ENCODE peak calls at places on chromosomes 11 and 22, in eight cellular contexts. One of them, this sample, is unnamed.

GRCh38 chr22:29385748-29386147 is 2.6 kb downstream of the AP1B1 start:
- DNase-seq in iris pigment epithelial cell: no peak
- DNase-seq in brain microvascular endothelial cell: no peak
- DNase-seq in fibroblast of villous mesenchyme: no peak
- DNase-seq in stimulated activated CD8-positive, alpha-beta memory T cell treated with anti-CD3 and anti-CD28 coated beads, Interleukin-15, amount 100 ng/mL, for 48 hours: no peak
- DNase-seq in kidney: no peak
- DNase-seq in HFFc6: no peak
- DNase-seq in activated T-helper 1 cell treated with Interleukin-2 at 50 U/mL for 16 hours: no peak
- DNase-seq in this sample: no peak

GRCh38 chr11:721913-722811 is 16.1 kb downstream of the EPS8L2 start:
- DNase-seq in iris pigment epithelial cell: no peak
- DNase-seq in brain microvascular endothelial cell: no peak
- DNase-seq in fibroblast of villous mesenchyme: no peak
- DNase-seq in stimulated activated CD8-positive, alpha-beta memory T cell treated with anti-CD3 and anti-CD28 coated beads, Interleukin-15, amount 100 ng/mL, for 48 hours: no peak
- DNase-seq in kidney: no peak
- DNase-seq in HFFc6: no peak
- DNase-seq in activated T-helper 1 cell treated with Interleukin-2 at 50 U/mL for 16 hours: peak; percentile 32
- DNase-seq in this sample: no peak

GRCh38 chr11:64157987-64158386 is 7.9 kb downstream of the MACROD1 start:
- DNase-seq in iris pigment epithelial cell: no peak
- DNase-seq in brain microvascular endothelial cell: no peak
- DNase-seq in fibroblast of villous mesenchyme: no peak
- DNase-seq in stimulated activated CD8-positive, alpha-beta memory T cell treated with anti-CD3 and anti-CD28 coated beads, Interleukin-15, amount 100 ng/mL, for 48 hours: no peak
- DNase-seq in kidney: no peak
- DNase-seq in HFFc6: no peak
- DNase-seq in activated T-helper 1 cell treated with Interleukin-2 at 50 U/mL for 16 hours: no peak
- DNase-seq in this sample: no peak

GRCh38 chr11:73085189-73085875 is 56.8 kb downstream of the FCHSD2 start:
- DNase-seq in iris pigment epithelial cell: peak; percentile 58
- DNase-seq in brain microvascular endothelial cell: no peak
- DNase-seq in fibroblast of villous mesenchyme: no peak
- DNase-seq in stimulated activated CD8-positive, alpha-beta memory T cell treated with anti-CD3 and anti-CD28 coated beads, Interleukin-15, amount 100 ng/mL, for 48 hours: no peak
- DNase-seq in kidney: no peak
- DNase-seq in HFFc6: peak; percentile 11
- DNase-seq in activated T-helper 1 cell treated with Interleukin-2 at 50 U/mL for 16 hours: no peak
- DNase-seq in this sample: peak; percentile 36

GRCh38 chr11:45959851-45960250 is 37.4 kb downstream of the LARGE2 start:
- DNase-seq in iris pigment epithelial cell: no peak
- DNase-seq in brain microvascular endothelial cell: no peak
- DNase-seq in fibroblast of villous mesenchyme: no peak
- DNase-seq in stimulated activated CD8-positive, alpha-beta memory T cell treated with anti-CD3 and anti-CD28 coated beads, Interleukin-15, amount 100 ng/mL, for 48 hours: no peak
- DNase-seq in kidney: no peak
- DNase-seq in HFFc6: peak; percentile 62
- DNase-seq in activated T-helper 1 cell treated with Interleukin-2 at 50 U/mL for 16 hours: no peak
- DNase-seq in this sample: peak; percentile 65

GRCh38 chr11:77547863-77548551 is 41.7 kb upstream of the AQP11 start:
- DNase-seq in iris pigment epithelial cell: peak; percentile 73
- DNase-seq in brain microvascular endothelial cell: peak; percentile 36
- DNase-seq in fibroblast of villous mesenchyme: peak; percentile 74
- DNase-seq in stimulated activated CD8-positive, alpha-beta memory T cell treated with anti-CD3 and anti-CD28 coated beads, Interleukin-15, amount 100 ng/mL, for 48 hours: no peak
- DNase-seq in kidney: no peak
- DNase-seq in HFFc6: peak; percentile 67
- DNase-seq in activated T-helper 1 cell treated with Interleukin-2 at 50 U/mL for 16 hours: no peak
- DNase-seq in this sample: peak; percentile 86

GRCh38 chr11:17599460-17599925 is 52.4 kb downstream of the OTOG start:
- DNase-seq in iris pigment epithelial cell: no peak
- DNase-seq in brain microvascular endothelial cell: no peak
- DNase-seq in fibroblast of villous mesenchyme: no peak
- DNase-seq in stimulated activated CD8-positive, alpha-beta memory T cell treated with anti-CD3 and anti-CD28 coated beads, Interleukin-15, amount 100 ng/mL, for 48 hours: no peak
- DNase-seq in kidney: no peak
- DNase-seq in HFFc6: no peak
- DNase-seq in activated T-helper 1 cell treated with Interleukin-2 at 50 U/mL for 16 hours: no peak
- DNase-seq in this sample: no peak

GRCh38 chr11:57164317-57164716 is 17.4 kb upstream of the LRRC55 start:
- DNase-seq in iris pigment epithelial cell: no peak
- DNase-seq in brain microvascular endothelial cell: no peak
- DNase-seq in fibroblast of villous mesenchyme: no peak
- DNase-seq in stimulated activated CD8-positive, alpha-beta memory T cell treated with anti-CD3 and anti-CD28 coated beads, Interleukin-15, amount 100 ng/mL, for 48 hours: no peak
- DNase-seq in kidney: no peak
- DNase-seq in HFFc6: no peak
- DNase-seq in activated T-helper 1 cell treated with Interleukin-2 at 50 U/mL for 16 hours: no peak
- DNase-seq in this sample: no peak

GRCh38 chr22:50260434-50260800 is 1.1 kb downstream of the MAPK12 start:
- DNase-seq in iris pigment epithelial cell: peak; percentile 31
- DNase-seq in brain microvascular endothelial cell: no peak
- DNase-seq in fibroblast of villous mesenchyme: no peak
- DNase-seq in stimulated activated CD8-positive, alpha-beta memory T cell treated with anti-CD3 and anti-CD28 coated beads, Interleukin-15, amount 100 ng/mL, for 48 hours: no peak
- DNase-seq in kidney: no peak
- DNase-seq in HFFc6: no peak
- DNase-seq in activated T-helper 1 cell treated with Interleukin-2 at 50 U/mL for 16 hours: no peak
- DNase-seq in this sample: no peak

GRCh38 chr11:6402561-6402981 is 12.3 kb downstream of the SMPD1 start:
- DNase-seq in iris pigment epithelial cell: peak; percentile 57
- DNase-seq in brain microvascular endothelial cell: no peak
- DNase-seq in fibroblast of villous mesenchyme: no peak
- DNase-seq in stimulated activated CD8-positive, alpha-beta memory T cell treated with anti-CD3 and anti-CD28 coated beads, Interleukin-15, amount 100 ng/mL, for 48 hours: peak; percentile 61
- DNase-seq in kidney: no peak
- DNase-seq in HFFc6: no peak
- DNase-seq in activated T-helper 1 cell treated with Interleukin-2 at 50 U/mL for 16 hours: peak; percentile 64
- DNase-seq in this sample: no peak

GRCh38 chr11:77967753-77968152 is 26.7 kb downstream of the INTS4 start:
- DNase-seq in iris pigment epithelial cell: no peak
- DNase-seq in brain microvascular endothelial cell: no peak
- DNase-seq in fibroblast of villous mesenchyme: no peak
- DNase-seq in stimulated activated CD8-positive, alpha-beta memory T cell treated with anti-CD3 and anti-CD28 coated beads, Interleukin-15, amount 100 ng/mL, for 48 hours: no peak
- DNase-seq in kidney: no peak
- DNase-seq in HFFc6: no peak
- DNase-seq in activated T-helper 1 cell treated with Interleukin-2 at 50 U/mL for 16 hours: no peak
- DNase-seq in this sample: no peak

GRCh38 chr22:44192098-44192810 is 11.5 kb downstream of the PARVG start:
- DNase-seq in iris pigment epithelial cell: peak; percentile 10
- DNase-seq in brain microvascular endothelial cell: peak; percentile 2
- DNase-seq in fibroblast of villous mesenchyme: no peak
- DNase-seq in stimulated activated CD8-positive, alpha-beta memory T cell treated with anti-CD3 and anti-CD28 coated beads, Interleukin-15, amount 100 ng/mL, for 48 hours: no peak
- DNase-seq in kidney: peak; percentile 73
- DNase-seq in HFFc6: no peak
- DNase-seq in activated T-helper 1 cell treated with Interleukin-2 at 50 U/mL for 16 hours: peak; percentile 16
- DNase-seq in this sample: no peak

GRCh38 chr11:44825058-44825795 is 98.5 kb downstream of the TSPAN18 start:
- DNase-seq in iris pigment epithelial cell: no peak
- DNase-seq in brain microvascular endothelial cell: no peak
- DNase-seq in fibroblast of villous mesenchyme: no peak
- DNase-seq in stimulated activated CD8-positive, alpha-beta memory T cell treated with anti-CD3 and anti-CD28 coated beads, Interleukin-15, amount 100 ng/mL, for 48 hours: no peak
- DNase-seq in kidney: no peak
- DNase-seq in HFFc6: no peak
- DNase-seq in activated T-helper 1 cell treated with Interleukin-2 at 50 U/mL for 16 hours: no peak
- DNase-seq in this sample: no peak

GRCh38 chr22:45585437-45585755 is 82.7 kb downstream of the FBLN1 start:
- DNase-seq in iris pigment epithelial cell: no peak
- DNase-seq in brain microvascular endothelial cell: peak; percentile 20
- DNase-seq in fibroblast of villous mesenchyme: peak; percentile 57
- DNase-seq in stimulated activated CD8-positive, alpha-beta memory T cell treated with anti-CD3 and anti-CD28 coated beads, Interleukin-15, amount 100 ng/mL, for 48 hours: no peak
- DNase-seq in kidney: peak; percentile 78
- DNase-seq in HFFc6: peak; percentile 45
- DNase-seq in activated T-helper 1 cell treated with Interleukin-2 at 50 U/mL for 16 hours: no peak
- DNase-seq in this sample: peak; percentile 84

GRCh38 chr11:116339306-116339705 is 433.5 kb downstream of the BUD13 start:
- DNase-seq in iris pigment epithelial cell: no peak
- DNase-seq in brain microvascular endothelial cell: no peak
- DNase-seq in fibroblast of villous mesenchyme: no peak
- DNase-seq in stimulated activated CD8-positive, alpha-beta memory T cell treated with anti-CD3 and anti-CD28 coated beads, Interleukin-15, amount 100 ng/mL, for 48 hours: no peak
- DNase-seq in kidney: no peak
- DNase-seq in HFFc6: no peak
- DNase-seq in activated T-helper 1 cell treated with Interleukin-2 at 50 U/mL for 16 hours: no peak
- DNase-seq in this sample: no peak

GRCh38 chr11:80503990-80504389 is 1063.2 kb upstream of the TENM4 start:
- DNase-seq in iris pigment epithelial cell: no peak
- DNase-seq in brain microvascular endothelial cell: no peak
- DNase-seq in fibroblast of villous mesenchyme: no peak
- DNase-seq in stimulated activated CD8-positive, alpha-beta memory T cell treated with anti-CD3 and anti-CD28 coated beads, Interleukin-15, amount 100 ng/mL, for 48 hours: no peak
- DNase-seq in kidney: no peak
- DNase-seq in HFFc6: no peak
- DNase-seq in activated T-helper 1 cell treated with Interleukin-2 at 50 U/mL for 16 hours: no peak
- DNase-seq in this sample: no peak

GRCh38 chr11:48005133-48005532 is 24.8 kb downstream of the PTPRJ start:
- DNase-seq in iris pigment epithelial cell: peak; percentile 71
- DNase-seq in brain microvascular endothelial cell: no peak
- DNase-seq in fibroblast of villous mesenchyme: peak; percentile 65
- DNase-seq in stimulated activated CD8-positive, alpha-beta memory T cell treated with anti-CD3 and anti-CD28 coated beads, Interleukin-15, amount 100 ng/mL, for 48 hours: no peak
- DNase-seq in kidney: no peak
- DNase-seq in HFFc6: no peak
- DNase-seq in activated T-helper 1 cell treated with Interleukin-2 at 50 U/mL for 16 hours: no peak
- DNase-seq in this sample: peak; percentile 65

GRCh38 chr11:68584097-68584496 is 100.2 kb upstream of the GAL start:
- DNase-seq in iris pigment epithelial cell: no peak
- DNase-seq in brain microvascular endothelial cell: peak; percentile 29
- DNase-seq in fibroblast of villous mesenchyme: no peak
- DNase-seq in stimulated activated CD8-positive, alpha-beta memory T cell treated with anti-CD3 and anti-CD28 coated beads, Interleukin-15, amount 100 ng/mL, for 48 hours: peak; percentile 18
- DNase-seq in kidney: no peak
- DNase-seq in HFFc6: no peak
- DNase-seq in activated T-helper 1 cell treated with Interleukin-2 at 50 U/mL for 16 hours: peak; percentile 17
- DNase-seq in this sample: peak; percentile 4

GRCh38 chr11:64123102-64123434 is 42.8 kb downstream of the MACROD1 start:
- DNase-seq in iris pigment epithelial cell: no peak
- DNase-seq in brain microvascular endothelial cell: no peak
- DNase-seq in fibroblast of villous mesenchyme: no peak
- DNase-seq in stimulated activated CD8-positive, alpha-beta memory T cell treated with anti-CD3 and anti-CD28 coated beads, Interleukin-15, amount 100 ng/mL, for 48 hours: no peak
- DNase-seq in kidney: peak; percentile 86
- DNase-seq in HFFc6: no peak
- DNase-seq in activated T-helper 1 cell treated with Interleukin-2 at 50 U/mL for 16 hours: no peak
- DNase-seq in this sample: no peak

GRCh38 chr22:42281706-42282251 is 11.3 kb upstream of the TCF20 start:
- DNase-seq in iris pigment epithelial cell: no peak
- DNase-seq in brain microvascular endothelial cell: no peak
- DNase-seq in fibroblast of villous mesenchyme: no peak
- DNase-seq in stimulated activated CD8-positive, alpha-beta memory T cell treated with anti-CD3 and anti-CD28 coated beads, Interleukin-15, amount 100 ng/mL, for 48 hours: no peak
- DNase-seq in kidney: peak; percentile 52
- DNase-seq in HFFc6: no peak
- DNase-seq in activated T-helper 1 cell treated with Interleukin-2 at 50 U/mL for 16 hours: no peak
- DNase-seq in this sample: no peak

GRCh38 chr11:65439331-65440181 is 17.0 kb downstream of the NEAT1 start:
- DNase-seq in iris pigment epithelial cell: peak; percentile 41
- DNase-seq in brain microvascular endothelial cell: peak; percentile 34
- DNase-seq in fibroblast of villous mesenchyme: peak; percentile 72
- DNase-seq in stimulated activated CD8-positive, alpha-beta memory T cell treated with anti-CD3 and anti-CD28 coated beads, Interleukin-15, amount 100 ng/mL, for 48 hours: no peak
- DNase-seq in kidney: no peak
- DNase-seq in HFFc6: no peak
- DNase-seq in activated T-helper 1 cell treated with Interleukin-2 at 50 U/mL for 16 hours: no peak
- DNase-seq in this sample: peak; percentile 56

GRCh38 chr11:132742929-132743328 is 789.4 kb downstream of the OPCML start:
- DNase-seq in iris pigment epithelial cell: no peak
- DNase-seq in brain microvascular endothelial cell: no peak
- DNase-seq in fibroblast of villous mesenchyme: no peak
- DNase-seq in stimulated activated CD8-positive, alpha-beta memory T cell treated with anti-CD3 and anti-CD28 coated beads, Interleukin-15, amount 100 ng/mL, for 48 hours: no peak
- DNase-seq in kidney: no peak
- DNase-seq in HFFc6: no peak
- DNase-seq in activated T-helper 1 cell treated with Interleukin-2 at 50 U/mL for 16 hours: no peak
- DNase-seq in this sample: no peak

GRCh38 chr11:19071255-19071654 is 10.7 kb upstream of the MRGPRX2 start:
- DNase-seq in iris pigment epithelial cell: peak; percentile 76
- DNase-seq in brain microvascular endothelial cell: peak; percentile 73
- DNase-seq in fibroblast of villous mesenchyme: peak; percentile 86
- DNase-seq in stimulated activated CD8-positive, alpha-beta memory T cell treated with anti-CD3 and anti-CD28 coated beads, Interleukin-15, amount 100 ng/mL, for 48 hours: peak; percentile 15
- DNase-seq in kidney: peak; percentile 87
- DNase-seq in HFFc6: peak; percentile 78
- DNase-seq in activated T-helper 1 cell treated with Interleukin-2 at 50 U/mL for 16 hours: peak; percentile 13
- DNase-seq in this sample: peak; percentile 91

GRCh38 chr11:86888164-86888977 is 66.8 kb downstream of the FZD4 start:
- DNase-seq in iris pigment epithelial cell: peak; percentile 64
- DNase-seq in brain microvascular endothelial cell: no peak
- DNase-seq in fibroblast of villous mesenchyme: peak; percentile 38
- DNase-seq in stimulated activated CD8-positive, alpha-beta memory T cell treated with anti-CD3 and anti-CD28 coated beads, Interleukin-15, amount 100 ng/mL, for 48 hours: no peak
- DNase-seq in kidney: no peak
- DNase-seq in HFFc6: peak; percentile 32
- DNase-seq in activated T-helper 1 cell treated with Interleukin-2 at 50 U/mL for 16 hours: no peak
- DNase-seq in this sample: peak; percentile 77